ENCODE peak calls at places on chromosome 10, in four cellular contexts. Y, T, U and G are unnamed samples. For H3K9me2, the result is how much of the 10 kb centered on the place peaks cover.

GRCh38 chr10:95841711-95842498 is 65.9 kb upstream of the CC2D2B start:
- DNase-seq in Y (peak), T (peak), U (peak), G (peak)

GRCh38 chr10:21849624-21850023 is 153.9 kb downstream of the DNAJC1 start:
- DNase-seq in Y (peak), T (no peak), U (no peak), G (no peak)

GRCh38 chr10:32346551-32347362 is at the start of gene EPC1:
- DNase-seq in Y (peak), T (peak), U (peak), G (peak)

GRCh38 chr10:131312261-131312801 is 810 bp upstream of the TCERG1L start:
- DNase-seq in Y (peak), T (no peak), U (peak), G (no peak)

GRCh38 chr10:92691042-92691590 is 1.4 kb downstream of the HHEX start:
- DNase-seq in Y (peak), T (no peak), U (no peak), G (no peak)

GRCh38 chr10:123299598-123299997 is 145.4 kb downstream of the BUB3 start:
- DNase-seq in Y (no peak), T (no peak), U (no peak), G (no peak)

GRCh38 chr10:33621143-33621542 is 286.7 kb upstream of the NRP1 start:
- DNase-seq in Y (no peak), T (no peak), U (no peak), G (no peak)

GRCh38 chr10:22978287-22978686 is 50.4 kb downstream of the ARMC3 start:
- DNase-seq in Y (no peak), T (no peak), U (no peak), G (no peak)

GRCh38 chr10:119871881-119872609 is 598 bp downstream of the MCMBP start:
- DNase-seq in Y (peak), T (peak), U (peak), G (peak)

GRCh38 chr10:27805215-27805614 is 59.6 kb upstream of the MKX start:
- DNase-seq in Y (no peak), T (no peak), U (no peak), G (no peak)

GRCh38 chr10:74118794-74119193 is 31.8 kb downstream of the AP3M1 start:
- DNase-seq in Y (no peak), T (peak), U (no peak), G (no peak)
- H3K9me2 ChIP-seq in Y (under half), T (under half), U (under half), G (under half)

DNA sequence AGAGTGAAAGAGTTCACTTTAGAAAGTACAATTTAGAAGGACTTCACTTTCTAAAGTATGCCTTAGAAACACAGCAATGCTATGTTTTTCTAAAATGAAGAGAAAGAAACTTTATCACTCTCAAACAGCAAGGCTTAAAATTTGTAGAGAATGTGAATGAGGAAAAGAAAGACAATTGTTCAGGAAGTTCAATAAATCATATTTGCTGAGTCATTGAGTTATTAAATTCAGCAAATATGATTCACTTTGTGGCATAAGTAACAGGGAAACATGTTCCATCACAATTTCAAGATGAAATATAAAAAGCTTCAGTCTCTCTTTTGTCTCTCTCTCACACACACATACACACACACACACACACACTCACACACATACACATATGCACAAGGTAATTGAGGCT is 187.9 kb downstream of the PCDH15 start:
- DNase-seq in Y (no peak), T (no peak), U (no peak), G (no peak)
- H2AFZ ChIP-seq in Y (no peak), T (peak), U (no peak), G (no peak)

GRCh38 chr10:4947635-4948596 is 15.3 kb upstream of the AKR1C1 start:
- DNase-seq in Y (no peak), T (no peak), U (peak), G (no peak)

GRCh38 chr10:4945706-4946348 is 17.4 kb upstream of the AKR1C1 start:
- DNase-seq in Y (no peak), T (no peak), U (no peak), G (no peak)

GRCh38 chr10:4946349-4946717 is 16.9 kb upstream of the AKR1C1 start:
- DNase-seq in Y (no peak), T (no peak), U (no peak), G (no peak)

GRCh38 chr10:4944751-4945280 is 18.4 kb upstream of the AKR1C1 start:
- DNase-seq in Y (peak), T (no peak), U (no peak), G (no peak)

DNA sequence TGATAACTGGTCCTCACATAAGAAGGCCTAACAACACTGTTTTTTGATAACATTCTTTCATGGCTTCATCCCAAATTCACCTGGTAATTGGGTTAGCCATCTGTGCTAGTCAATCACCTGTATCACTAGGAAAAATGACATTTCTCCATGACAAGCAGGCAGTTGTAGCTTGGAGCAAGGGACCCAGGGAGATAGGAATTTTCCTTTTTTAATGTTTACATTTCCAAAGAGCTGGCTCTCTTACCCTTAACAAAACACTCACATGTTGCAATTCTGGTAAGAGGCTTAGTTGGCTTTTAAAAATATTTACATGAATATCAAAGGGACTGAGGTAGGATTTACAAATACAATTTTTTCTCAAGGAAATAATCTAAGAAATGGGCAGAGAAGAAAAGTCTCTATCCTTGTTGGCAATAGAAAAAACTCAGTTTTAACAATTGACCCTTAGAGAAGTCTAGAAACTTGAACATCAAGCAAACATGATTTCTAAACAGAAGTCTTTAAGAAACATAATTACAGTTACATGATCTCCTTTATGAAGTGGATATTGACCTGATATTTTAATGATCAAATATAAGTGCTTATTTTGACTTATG is 16.1 kb upstream of the AKR1C1 start:
- DNase-seq in Y (no peak), T (no peak), U (no peak), G (no peak)
- H3K9me2 ChIP-seq in Y (under half), T (under half), U (under half), G (under half)

GRCh38 chr10:121927841-121928527 is at the start of gene ATE1:
- DNase-seq in Y (peak), T (peak), U (peak), G (peak)
- H2AFZ ChIP-seq in Y (peak), T (peak), U (peak), G (peak)

GRCh38 chr10:127872871-127873600 is 19.7 kb downstream of the CLRN3 start:
- DNase-seq in Y (no peak), T (no peak), U (peak), G (no peak)
- H3K9me2 ChIP-seq in Y (under half), T (under half), U (under half), G (under half)

DNA sequence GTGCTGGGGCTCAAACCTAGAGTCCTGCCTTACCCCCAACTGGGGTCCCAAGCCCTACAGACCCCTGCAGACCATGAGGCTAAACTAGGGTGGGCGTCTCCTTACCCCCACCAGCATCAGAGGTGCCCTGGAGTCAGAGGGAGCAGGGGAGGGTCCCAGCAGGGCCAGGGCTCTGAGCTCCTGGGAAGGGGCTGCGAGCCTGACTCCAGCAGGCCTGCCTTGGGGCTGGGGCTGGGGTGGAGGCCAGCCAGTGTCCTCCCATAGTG is 1.3 kb downstream of the SNCG start:
- DNase-seq in Y (no peak), T (no peak), U (no peak), G (no peak)
- H2AFZ ChIP-seq in Y (no peak), T (peak), U (no peak), G (no peak)